ENCODE peak calls at places on chromosomes 1 and 21, in four cellular contexts. N is K562, U is HepG2, T is H1. W is an unnamed sample.

GRCh38 chr1:71869326-71869725 is 413.0 kb downstream of the NEGR1 start:
- DNase-seq in T (no peak), U (no peak), N (no peak), W (no peak)

GRCh38 chr1:223720987-223721591 is 8.8 kb downstream of the CAPN2 start:
- DNase-seq in T (no peak), N (no peak), U (no peak), W (no peak)

GRCh38 chr1:170674239-170674638 is 10.3 kb downstream of the PRRX1 start:
- DNase-seq in N (no peak), T (no peak), U (no peak), W (no peak)

GRCh38 chr21:46052703-46053651 is 44.9 kb upstream of the COL6A2 start:
- DNase-seq in U (no peak), N (no peak), T (no peak), W (no peak)

GRCh38 chr1:228939001-228939691 is 203.9 kb downstream of the RHOU start:
- DNase-seq in U (no peak), T (no peak), N (no peak), W (no peak)

GRCh38 chr21:45954271-45954670 is 27.3 kb upstream of the COL6A1 start:
- DNase-seq in N (no peak), T (no peak), U (no peak), W (no peak)

GRCh38 chr21:35266546-35266945 is 217.4 kb upstream of the RUNX1 start:
- DNase-seq in N (no peak), T (no peak), U (no peak), W (no peak)

GRCh38 chr1:162357681-162358266 is 18.9 kb downstream of the SPATA46 start:
- DNase-seq in U (peak), T (no peak), N (peak), W (no peak)

GRCh38 chr1:199290186-199290585 is 651.3 kb downstream of the PTPRC start:
- DNase-seq in T (no peak), N (no peak), U (no peak), W (no peak)

GRCh38 chr1:93665015-93665414 is 16.6 kb downstream of the BCAR3 start:
- DNase-seq in T (no peak), N (no peak), U (no peak), W (no peak)

GRCh38 chr1:3454811-3455618 is 550 bp downstream of the ARHGEF16 start:
- DNase-seq in U (peak), N (peak), T (peak), W (no peak)

GRCh38 chr21:42758721-42759593 is 105.5 kb downstream of the PDE9A start:
- DNase-seq in T (no peak), U (no peak), N (no peak), W (no peak)

GRCh38 chr21:35525443-35525842 is 476.3 kb upstream of the RUNX1 start:
- DNase-seq in T (no peak), N (no peak), U (no peak), W (no peak)

GRCh38 chr1:60126733-60127132 is 53.2 kb upstream of the C1orf87 start:
- DNase-seq in T (no peak), U (no peak), N (no peak), W (no peak)

GRCh38 chr1:234731371-234732085 is 121.5 kb upstream of the IRF2BP2 start:
- DNase-seq in N (no peak), U (peak), T (no peak), W (peak)
- TF ChIP-seq ATF3 in N (no peak), U (no peak), T (no peak), W (no peak)

DNA sequence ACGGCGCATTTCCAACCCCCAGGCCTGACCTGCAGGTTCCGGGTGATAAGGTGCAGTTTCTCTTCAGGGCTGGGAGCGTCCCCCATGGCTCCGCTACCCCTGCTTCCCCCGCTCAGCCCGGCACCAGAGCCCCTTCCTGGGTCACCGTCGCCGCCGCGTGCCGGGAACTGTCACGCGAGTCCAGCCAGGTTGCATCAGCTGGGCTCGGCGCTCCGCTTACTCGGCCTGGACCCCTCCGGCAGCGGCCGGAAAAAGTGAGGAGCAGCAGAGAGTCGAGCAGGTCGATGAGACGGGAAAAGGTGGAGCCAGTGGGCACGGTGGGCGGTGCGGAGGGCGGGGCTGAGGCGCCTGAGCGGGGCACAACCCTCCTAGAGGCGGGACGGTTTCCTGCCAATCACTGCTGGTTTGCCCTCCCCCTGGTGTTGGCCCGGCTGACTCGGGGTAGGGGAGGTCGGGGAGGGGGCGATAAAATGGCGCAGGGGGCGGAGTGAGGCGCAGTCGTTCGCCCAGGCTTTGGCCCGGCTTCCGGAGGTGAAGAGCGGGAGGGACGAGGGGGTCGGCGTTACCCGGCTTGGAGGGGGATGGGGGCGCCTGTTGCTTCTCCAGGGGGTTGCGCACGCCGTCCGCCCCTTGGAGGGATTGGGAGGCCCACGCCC is at the start of the genes S100PBP and YARS1:
- DNase-seq in U (peak), T (peak), N (peak), W (peak)
- TF ChIP-seq EP300 in U (peak), T (peak), N (peak), W (peak)

GRCh38 chr1:232876506-232877360 is 71.5 kb downstream of the MAP10 start:
- DNase-seq in T (no peak), U (no peak), N (no peak), W (no peak)

GRCh38 chr1:232878141-232878540 is 72.3 kb upstream of the NTPCR start:
- DNase-seq in N (no peak), T (no peak), U (no peak), W (no peak)

GRCh38 chr1:232884262-232884661 is 66.1 kb upstream of the NTPCR start:
- DNase-seq in U (no peak), N (no peak), T (no peak), W (no peak)

GRCh38 chr1:232877361-232877991 is 72.3 kb downstream of the MAP10 start:
- DNase-seq in U (no peak), T (no peak), N (no peak), W (no peak)

GRCh38 chr1:232880354-232880753 is 70.1 kb upstream of the NTPCR start:
- DNase-seq in T (peak), U (peak), N (peak), W (no peak)
- TF ChIP-seq ATF3 in T (peak), U (no peak), N (no peak), W (no peak)

GRCh38 chr1:188719735-188720134 is 1757.9 kb downstream of the BRINP3 start:
- DNase-seq in T (no peak), U (no peak), N (no peak), W (no peak)

DNA sequence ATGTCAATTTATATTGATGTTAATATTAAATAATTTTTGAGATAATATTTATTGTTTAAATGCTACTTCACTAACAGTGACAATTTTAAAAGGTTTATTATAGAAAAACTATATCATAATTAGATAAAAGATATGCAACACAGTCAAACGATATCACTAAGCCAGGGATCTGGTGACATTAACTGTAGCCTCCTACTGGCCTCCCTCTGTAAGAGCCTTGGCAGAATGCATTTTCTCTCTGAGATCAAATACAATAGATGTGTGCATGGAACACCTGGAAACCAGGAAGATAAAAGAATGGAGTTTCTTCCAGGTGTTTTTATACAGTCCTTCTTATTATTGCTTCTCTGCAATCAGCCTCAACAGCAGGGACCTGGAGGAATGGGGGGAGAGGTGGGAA is 1762.1 kb downstream of the BRINP3 start:
- DNase-seq in N (no peak), T (no peak), U (peak), W (no peak)
- TF ChIP-seq EP300 in N (no peak), T (no peak), U (no peak), W (no peak)

DNA sequence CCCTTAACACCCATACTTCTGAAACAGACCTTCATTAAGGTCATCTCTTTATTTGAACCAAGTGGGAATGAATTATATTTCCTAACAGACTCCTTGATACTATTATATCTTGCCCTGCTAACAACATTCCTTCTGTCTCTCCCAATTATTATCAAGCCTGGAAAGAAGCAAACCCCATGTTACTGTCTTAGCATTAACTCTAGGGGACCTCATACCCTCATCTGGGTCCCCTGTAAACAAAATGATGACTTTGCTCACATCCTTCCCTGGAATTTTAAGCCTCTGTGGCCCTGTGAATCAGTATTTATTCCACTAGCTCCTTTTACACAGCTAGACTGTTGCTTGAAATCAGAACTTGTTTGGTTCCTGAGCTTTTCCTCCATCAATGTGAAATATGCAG is 38.3 kb upstream of the BCL10 start:
- DNase-seq in U (no peak), T (no peak), N (no peak), W (no peak)
- TF ChIP-seq ATF3 in U (no peak), T (no peak), N (no peak), W (no peak)

GRCh38 chr1:151501474-151501873 is 9.7 kb upstream of the CGN start:
- DNase-seq in N (peak), U (no peak), T (no peak), W (no peak)
- TF ChIP-seq EP300 in N (no peak), U (no peak), T (no peak), W (no peak)

GRCh38 chr1:202439308-202439707 is 90.8 kb downstream of the PPP1R12B start:
- DNase-seq in U (no peak), N (no peak), T (no peak), W (no peak)
- TF ChIP-seq ATF3 in U (no peak), N (no peak), T (no peak), W (no peak)